ENCODE peak calls at places on chromosomes 13 and 19, in nine cellular contexts. M is fibroblast of mammary gland, Y is activated B cell treated with CpG ODN at 0.5 μM for 24 hours, S is GM04504, X is NCI-H1436 treated with DMSO at 0.1 percent for 48 hours, C is nephron progenitor cell, B is mucosa of descending colon, R is GM23338, J is HEK293T. L is an unnamed sample.
A peak's percentile ranks its signal among the peaks of the same experiment; 100 is the strongest.

GRCh38 chr13:113155201-113155600 is 3.2 kb upstream of the PROZ start:
- DNase-seq in J (no peak), X (no peak), Y (no peak), M (no peak), B (no peak), R (no peak), S (no peak), C (no peak), L (no peak)

GRCh38 chr19:1760020-1760419 is 6.7 kb downstream of the ONECUT3 start:
- DNase-seq in B (no peak), J (no peak), R (no peak), S (no peak), X (no peak), C (no peak), Y (no peak), M (no peak), L (no peak)

GRCh38 chr13:106151056-106151699 is 384.3 kb downstream of the EFNB2 start:
- DNase-seq in C (no peak), B (peak; percentile 34), Y (no peak), R (peak; percentile 51), X (no peak), S (peak; percentile 83), M (peak; percentile 97), J (no peak), L (peak; percentile 59)

GRCh38 chr19:56138069-56138468 is 3.0 kb upstream of the ZNF444 start:
- DNase-seq in B (no peak), R (no peak), M (no peak), Y (no peak), C (no peak), X (no peak), S (no peak), J (no peak), L (no peak)

GRCh38 chr13:80180745-80181144 is 160.2 kb downstream of the SPRY2 start:
- DNase-seq in C (no peak), J (no peak), B (no peak), M (no peak), S (no peak), R (no peak), X (no peak), Y (no peak), L (no peak)

GRCh38 chr19:51478381-51479285 is at the start of gene CEACAM18:
- DNase-seq in R (no peak), Y (no peak), B (no peak), M (no peak), S (no peak), J (no peak), C (no peak), X (no peak), L (no peak)

GRCh38 chr13:109026266-109026665 is 396.9 kb downstream of the MYO16 start:
- DNase-seq in B (no peak), C (no peak), S (no peak), X (no peak), R (peak; percentile 30), Y (no peak), J (no peak), M (no peak), L (no peak)

GRCh38 chr13:81406639-81407292 is 1065.8 kb upstream of the SPRY2 start:
- DNase-seq in M (no peak), X (no peak), R (no peak), C (no peak), Y (no peak), S (no peak), B (no peak), J (no peak), L (no peak)

GRCh38 chr19:58009666-58010301 is 7.2 kb upstream of the ZNF606 start:
- DNase-seq in C (no peak), S (peak; percentile 49), X (peak; percentile 39), Y (peak; percentile 69), M (peak; percentile 79), B (peak; percentile 94), J (no peak), R (peak; percentile 90), L (peak; percentile 41)

GRCh38 chr19:4815426-4816387 is 15.8 kb downstream of the TICAM1 start:
- DNase-seq in M (peak; percentile 93), B (peak; percentile 95), C (peak; percentile 81), X (no peak), Y (peak; percentile 39), J (peak; percentile 94), R (peak; percentile 98), S (peak; percentile 86), L (peak; percentile 74)

GRCh38 chr19:35143231-35143715 is at the start of gene FXYD7:
- DNase-seq in B (no peak), C (peak; percentile 56), X (no peak), S (no peak), Y (no peak), R (peak; percentile 64), J (no peak), M (no peak), L (no peak)

GRCh38 chr19:1250374-1251232 is 2.2 kb downstream of the MIDN start:
- DNase-seq in B (peak; percentile 70), X (no peak), M (no peak), Y (peak; percentile 60), C (peak; percentile 82), S (no peak), R (peak; percentile 81), J (peak; percentile 37), L (no peak)

GRCh38 chr13:31322025-31322424 is 122.2 kb downstream of the B3GLCT start:
- DNase-seq in X (no peak), Y (no peak), M (peak; percentile 91), C (no peak), B (no peak), R (no peak), J (no peak), S (no peak), L (no peak)

GRCh38 chr19:48770223-48770622 is 14.9 kb downstream of the FGF21 start:
- DNase-seq in S (no peak), J (no peak), Y (no peak), B (no peak), C (no peak), X (no peak), R (no peak), M (no peak), L (no peak)

GRCh38 chr13:40026174-40026585 is 370.7 kb downstream of the COG6 start:
- DNase-seq in J (no peak), S (no peak), Y (no peak), B (no peak), C (no peak), M (peak; percentile 42), X (no peak), R (no peak), L (no peak)

GRCh38 chr13:96119921-96120320 is 30.0 kb downstream of the HS6ST3 start:
- DNase-seq in X (no peak), R (peak; percentile 14), Y (no peak), B (no peak), C (no peak), M (no peak), S (no peak), J (no peak), L (no peak)

GRCh38 chr13:51637852-51638496 is 53.7 kb downstream of the WDFY2 start:
- DNase-seq in R (no peak), X (no peak), B (no peak), C (peak; percentile 16), M (no peak), S (no peak), Y (no peak), J (no peak), L (no peak)

GRCh38 chr19:29687244-29687896 is 22.1 kb downstream of the PLEKHF1 start:
- DNase-seq in J (no peak), B (no peak), C (no peak), Y (no peak), S (peak; percentile 97), M (peak; percentile 99), X (no peak), R (no peak), L (peak; percentile 90)

GRCh38 chr19:30060872-30061556 is 119.0 kb downstream of the URI1 start:
- DNase-seq in M (no peak), B (no peak), J (peak; percentile 60), R (no peak), S (no peak), X (no peak), Y (no peak), C (no peak), L (no peak)

GRCh38 chr19:46133101-46133627 is 8.7 kb upstream of the IGFL3 start:
- DNase-seq in S (peak; percentile 58), R (peak; percentile 93), X (no peak), C (peak; percentile 30), B (peak; percentile 11), J (peak; percentile 34), Y (no peak), M (peak; percentile 91), L (peak; percentile 96)

GRCh38 chr19:13181747-13182388 is 31.7 kb downstream of the IER2 start:
- DNase-seq in S (no peak), R (no peak), M (peak; percentile 60), J (peak; percentile 6), B (peak; percentile 85), X (no peak), C (no peak), Y (no peak), L (no peak)

GRCh38 chr19:12202250-12202649 is 39.4 kb downstream of the ZNF136 start:
- DNase-seq in B (peak; percentile 84), S (no peak), R (peak; percentile 81), C (no peak), M (no peak), X (no peak), J (no peak), Y (peak; percentile 33), L (no peak)

GRCh38 chr13:46624353-46624752 is 71.4 kb downstream of the LRCH1 start:
- DNase-seq in Y (no peak), R (no peak), C (no peak), S (no peak), J (no peak), B (no peak), X (no peak), M (no peak), L (no peak)

GRCh38 chr13:100333141-100333540 is 244.2 kb downstream of the PCCA start:
- DNase-seq in Y (no peak), M (no peak), J (no peak), S (no peak), X (no peak), C (no peak), R (no peak), B (no peak), L (no peak)

GRCh38 chr13:41909524-41909923 is 51.4 kb downstream of the VWA8 start:
- DNase-seq in X (no peak), C (no peak), S (no peak), M (no peak), Y (no peak), J (no peak), B (no peak), R (no peak), L (no peak)

GRCh38 chr19:46489445-46490272 is 6.0 kb downstream of the PNMA8B start:
- DNase-seq in X (no peak), C (peak; percentile 65), M (peak; percentile 69), Y (no peak), R (peak; percentile 71), B (no peak), S (no peak), J (no peak), L (no peak)

GRCh38 chr19:27975419-27976005 is 1237.4 kb downstream of the UQCRFS1 start:
- DNase-seq in S (no peak), J (no peak), R (no peak), C (no peak), B (no peak), X (no peak), M (no peak), Y (no peak), L (no peak)

GRCh38 chr13:106182404-106182803 is 353.1 kb downstream of the EFNB2 start:
- DNase-seq in B (no peak), Y (no peak), C (no peak), S (peak; percentile 80), J (no peak), M (peak; percentile 95), X (no peak), R (no peak), L (peak; percentile 57)

GRCh38 chr19:47005164-47005641 is 14.4 kb upstream of the NPAS1 start:
- DNase-seq in J (no peak), B (no peak), Y (no peak), C (no peak), S (no peak), X (no peak), R (peak; percentile 41), M (no peak), L (no peak)

GRCh38 chr13:114132419-114133121 is at the start of gene RASA3:
- DNase-seq in C (peak; percentile 89), B (peak; percentile 80), S (no peak), R (peak; percentile 90), M (peak; percentile 68), Y (peak; percentile 73), J (peak; percentile 72), X (no peak), L (no peak)

GRCh38 chr19:44587863-44588752 is 25.3 kb upstream of the IGSF23 start:
- DNase-seq in Y (no peak), M (peak; percentile 85), J (no peak), X (no peak), R (no peak), B (no peak), C (no peak), S (peak; percentile 58), L (peak; percentile 86)

L was measured in AG04450.